ENCODE peak calls at places on chromosomes 3 and 15, in nine cellular contexts. One of them, this sample, is unnamed.

GRCh38 chr3:198113219-198114053 is 153.4 kb downstream of the LMLN start:
- DNase-seq in WTC11: peak
- DNase-seq in transverse colon: no peak
- DNase-seq in GM13977: peak
- DNase-seq in AG09319: no peak
- DNase-seq in neural crest cell: peak
- DNase-seq in left ventricle myocardium inferior: no peak
- DNase-seq in IMR-90: no peak
- DNase-seq in sigmoid colon: no peak
- DNase-seq in this sample: no peak

GRCh38 chr3:50238549-50239026 is 2.6 kb downstream of the GNAI2 start:
- DNase-seq in GM13977: no peak
- DNase-seq in transverse colon: peak
- DNase-seq in WTC11: no peak
- DNase-seq in IMR-90: no peak
- DNase-seq in AG09319: no peak
- DNase-seq in left ventricle myocardium inferior: peak
- DNase-seq in neural crest cell: no peak
- DNase-seq in sigmoid colon: peak
- DNase-seq in this sample: peak

GRCh38 chr3:170520996-170521395 is 64.9 kb downstream of the SLC7A14 start:
- DNase-seq in IMR-90: peak
- DNase-seq in WTC11: no peak
- DNase-seq in AG09319: no peak
- DNase-seq in GM13977: no peak
- DNase-seq in transverse colon: no peak
- DNase-seq in sigmoid colon: no peak
- DNase-seq in left ventricle myocardium inferior: no peak
- DNase-seq in neural crest cell: no peak
- DNase-seq in this sample: no peak

GRCh38 chr3:137201066-137201465 is 243.3 kb downstream of the IL20RB start:
- DNase-seq in WTC11: no peak
- DNase-seq in AG09319: no peak
- DNase-seq in left ventricle myocardium inferior: no peak
- DNase-seq in sigmoid colon: no peak
- DNase-seq in transverse colon: no peak
- DNase-seq in neural crest cell: no peak
- DNase-seq in GM13977: no peak
- DNase-seq in IMR-90: no peak
- DNase-seq in this sample: no peak

GRCh38 chr3:122794779-122795673 is at the start of gene SLC49A4:
- DNase-seq in left ventricle myocardium inferior: peak
- DNase-seq in sigmoid colon: peak
- DNase-seq in transverse colon: peak
- DNase-seq in AG09319: no peak
- DNase-seq in GM13977: peak
- DNase-seq in neural crest cell: peak
- DNase-seq in WTC11: peak
- DNase-seq in IMR-90: peak
- DNase-seq in this sample: peak

GRCh38 chr15:97482521-97482920 is 478.0 kb upstream of the ARRDC4 start:
- DNase-seq in transverse colon: no peak
- DNase-seq in IMR-90: no peak
- DNase-seq in AG09319: no peak
- DNase-seq in neural crest cell: no peak
- DNase-seq in GM13977: no peak
- DNase-seq in left ventricle myocardium inferior: no peak
- DNase-seq in sigmoid colon: no peak
- DNase-seq in WTC11: peak
- DNase-seq in this sample: no peak

GRCh38 chr3:44323341-44323955 is 15.1 kb upstream of the TCAIM start:
- DNase-seq in IMR-90: peak
- DNase-seq in neural crest cell: peak
- DNase-seq in AG09319: peak
- DNase-seq in transverse colon: peak
- DNase-seq in GM13977: peak
- DNase-seq in WTC11: peak
- DNase-seq in sigmoid colon: peak
- DNase-seq in left ventricle myocardium inferior: peak
- DNase-seq in this sample: peak

GRCh38 chr15:96362001-96362758 is 31.7 kb downstream of the NR2F2 start:
- DNase-seq in transverse colon: no peak
- DNase-seq in IMR-90: no peak
- DNase-seq in AG09319: no peak
- DNase-seq in left ventricle myocardium inferior: no peak
- DNase-seq in neural crest cell: no peak
- DNase-seq in GM13977: peak
- DNase-seq in WTC11: no peak
- DNase-seq in sigmoid colon: no peak
- DNase-seq in this sample: no peak

GRCh38 chr3:160448845-160449659 is 534 bp downstream of the TRIM59 start:
- DNase-seq in left ventricle myocardium inferior: no peak
- DNase-seq in transverse colon: no peak
- DNase-seq in WTC11: no peak
- DNase-seq in sigmoid colon: peak
- DNase-seq in AG09319: peak
- DNase-seq in GM13977: peak
- DNase-seq in neural crest cell: no peak
- DNase-seq in IMR-90: peak
- DNase-seq in this sample: no peak

GRCh38 chr15:38010390-38010789 is 76.0 kb downstream of the TMCO5A start:
- DNase-seq in IMR-90: no peak
- DNase-seq in GM13977: no peak
- DNase-seq in AG09319: peak
- DNase-seq in neural crest cell: no peak
- DNase-seq in transverse colon: no peak
- DNase-seq in left ventricle myocardium inferior: no peak
- DNase-seq in sigmoid colon: no peak
- DNase-seq in WTC11: no peak
- DNase-seq in this sample: no peak

GRCh38 chr15:94263341-94264273 is 32.2 kb downstream of the MCTP2 start:
- DNase-seq in transverse colon: no peak
- DNase-seq in WTC11: no peak
- DNase-seq in left ventricle myocardium inferior: no peak
- DNase-seq in GM13977: no peak
- DNase-seq in AG09319: peak
- DNase-seq in IMR-90: peak
- DNase-seq in neural crest cell: no peak
- DNase-seq in sigmoid colon: no peak
- DNase-seq in this sample: no peak

GRCh38 chr3:155548194-155548593 is 196.7 kb downstream of the PLCH1 start:
- DNase-seq in IMR-90: no peak
- DNase-seq in left ventricle myocardium inferior: no peak
- DNase-seq in AG09319: peak
- DNase-seq in sigmoid colon: no peak
- DNase-seq in transverse colon: no peak
- DNase-seq in WTC11: no peak
- DNase-seq in GM13977: no peak
- DNase-seq in neural crest cell: no peak
- DNase-seq in this sample: no peak

GRCh38 chr3:123150449-123150954 is 51.2 kb upstream of the SEC22A start:
- DNase-seq in GM13977: no peak
- DNase-seq in sigmoid colon: no peak
- DNase-seq in AG09319: no peak
- DNase-seq in IMR-90: no peak
- DNase-seq in transverse colon: no peak
- DNase-seq in WTC11: no peak
- DNase-seq in neural crest cell: no peak
- DNase-seq in left ventricle myocardium inferior: no peak
- DNase-seq in this sample: no peak

GRCh38 chr3:32963871-32964270 is 12.4 kb downstream of the CCR4 start:
- DNase-seq in AG09319: no peak
- DNase-seq in sigmoid colon: no peak
- DNase-seq in GM13977: no peak
- DNase-seq in WTC11: no peak
- DNase-seq in left ventricle myocardium inferior: no peak
- DNase-seq in neural crest cell: no peak
- DNase-seq in IMR-90: no peak
- DNase-seq in transverse colon: no peak
- DNase-seq in this sample: no peak

GRCh38 chr15:78372880-78373279 is 32.7 kb downstream of the CRABP1 start:
- DNase-seq in IMR-90: no peak
- DNase-seq in AG09319: no peak
- DNase-seq in transverse colon: peak
- DNase-seq in GM13977: no peak
- DNase-seq in WTC11: no peak
- DNase-seq in sigmoid colon: no peak
- DNase-seq in left ventricle myocardium inferior: no peak
- DNase-seq in neural crest cell: no peak
- DNase-seq in this sample: no peak

GRCh38 chr3:148162132-148162531 is 535.6 kb upstream of the AGTR1 start:
- DNase-seq in WTC11: no peak
- DNase-seq in GM13977: no peak
- DNase-seq in neural crest cell: no peak
- DNase-seq in left ventricle myocardium inferior: no peak
- DNase-seq in sigmoid colon: no peak
- DNase-seq in transverse colon: no peak
- DNase-seq in IMR-90: no peak
- DNase-seq in AG09319: no peak
- DNase-seq in this sample: no peak

GRCh38 chr15:40190591-40190990 is 29.7 kb downstream of the BUB1B start:
- DNase-seq in WTC11: no peak
- DNase-seq in sigmoid colon: no peak
- DNase-seq in left ventricle myocardium inferior: no peak
- DNase-seq in IMR-90: peak
- DNase-seq in transverse colon: no peak
- DNase-seq in GM13977: no peak
- DNase-seq in neural crest cell: no peak
- DNase-seq in AG09319: no peak
- DNase-seq in this sample: no peak

GRCh38 chr3:107172411-107172810 is 204.8 kb upstream of the CCDC54 start:
- DNase-seq in left ventricle myocardium inferior: no peak
- DNase-seq in IMR-90: no peak
- DNase-seq in sigmoid colon: no peak
- DNase-seq in neural crest cell: no peak
- DNase-seq in AG09319: no peak
- DNase-seq in transverse colon: no peak
- DNase-seq in WTC11: no peak
- DNase-seq in GM13977: no peak
- DNase-seq in this sample: no peak

GRCh38 chr15:64865998-64866520 is 24.3 kb downstream of the PLEKHO2 start:
- DNase-seq in WTC11: peak
- DNase-seq in transverse colon: peak
- DNase-seq in neural crest cell: no peak
- DNase-seq in AG09319: peak
- DNase-seq in left ventricle myocardium inferior: no peak
- DNase-seq in IMR-90: peak
- DNase-seq in GM13977: no peak
- DNase-seq in sigmoid colon: no peak
- DNase-seq in this sample: no peak

GRCh38 chr15:66943456-66944095 is 121.8 kb upstream of the SMAD3 start:
- DNase-seq in IMR-90: no peak
- DNase-seq in transverse colon: peak
- DNase-seq in sigmoid colon: peak
- DNase-seq in WTC11: no peak
- DNase-seq in left ventricle myocardium inferior: no peak
- DNase-seq in GM13977: no peak
- DNase-seq in AG09319: no peak
- DNase-seq in neural crest cell: no peak
- DNase-seq in this sample: no peak
- TF ChIP-seq CTCF in IMR-90: no peak
- TF ChIP-seq CTCF in transverse colon: no peak
- TF ChIP-seq CTCF in sigmoid colon: no peak
- TF ChIP-seq CTCF in WTC11: no peak
- TF ChIP-seq CTCF in left ventricle myocardium inferior: no peak
- TF ChIP-seq CTCF in GM13977: peak
- TF ChIP-seq CTCF in AG09319: no peak
- TF ChIP-seq CTCF in neural crest cell: no peak
- TF ChIP-seq CTCF in this sample: no peak

GRCh38 chr3:171981271-171981605 is 58.1 kb upstream of the FNDC3B start:
- DNase-seq in IMR-90: no peak
- DNase-seq in AG09319: no peak
- DNase-seq in WTC11: no peak
- DNase-seq in GM13977: no peak
- DNase-seq in sigmoid colon: no peak
- DNase-seq in transverse colon: no peak
- DNase-seq in neural crest cell: no peak
- DNase-seq in left ventricle myocardium inferior: no peak
- DNase-seq in this sample: no peak
- TF ChIP-seq CTCF in IMR-90: no peak
- TF ChIP-seq CTCF in AG09319: no peak
- TF ChIP-seq CTCF in WTC11: no peak
- TF ChIP-seq CTCF in GM13977: no peak
- TF ChIP-seq CTCF in sigmoid colon: no peak
- TF ChIP-seq CTCF in transverse colon: no peak
- TF ChIP-seq CTCF in neural crest cell: no peak
- TF ChIP-seq CTCF in left ventricle myocardium inferior: no peak
- TF ChIP-seq CTCF in this sample: no peak

GRCh38 chr3:65689436-65689835 is 349.3 kb downstream of the MAGI1 start:
- DNase-seq in left ventricle myocardium inferior: no peak
- DNase-seq in WTC11: no peak
- DNase-seq in sigmoid colon: no peak
- DNase-seq in neural crest cell: no peak
- DNase-seq in transverse colon: no peak
- DNase-seq in GM13977: no peak
- DNase-seq in IMR-90: no peak
- DNase-seq in AG09319: no peak
- DNase-seq in this sample: no peak
- TF ChIP-seq CTCF in left ventricle myocardium inferior: no peak
- TF ChIP-seq CTCF in WTC11: no peak
- TF ChIP-seq CTCF in sigmoid colon: no peak
- TF ChIP-seq CTCF in neural crest cell: peak
- TF ChIP-seq CTCF in transverse colon: no peak
- TF ChIP-seq CTCF in GM13977: no peak
- TF ChIP-seq CTCF in IMR-90: no peak
- TF ChIP-seq CTCF in AG09319: no peak
- TF ChIP-seq CTCF in this sample: no peak

GRCh38 chr3:128066111-128066510 is 13.9 kb downstream of the SEC61A1 start:
- DNase-seq in left ventricle myocardium inferior: no peak
- DNase-seq in GM13977: no peak
- DNase-seq in AG09319: no peak
- DNase-seq in neural crest cell: no peak
- DNase-seq in sigmoid colon: no peak
- DNase-seq in IMR-90: no peak
- DNase-seq in transverse colon: no peak
- DNase-seq in WTC11: no peak
- DNase-seq in this sample: no peak

GRCh38 chr3:128070898-128071591 is 18.8 kb downstream of the SEC61A1 start:
- DNase-seq in GM13977: no peak
- DNase-seq in WTC11: no peak
- DNase-seq in transverse colon: no peak
- DNase-seq in sigmoid colon: no peak
- DNase-seq in AG09319: no peak
- DNase-seq in IMR-90: no peak
- DNase-seq in left ventricle myocardium inferior: no peak
- DNase-seq in neural crest cell: no peak
- DNase-seq in this sample: no peak

GRCh38 chr3:128067481-128067880 is 15.2 kb downstream of the SEC61A1 start:
- DNase-seq in transverse colon: no peak
- DNase-seq in AG09319: no peak
- DNase-seq in IMR-90: no peak
- DNase-seq in neural crest cell: no peak
- DNase-seq in sigmoid colon: no peak
- DNase-seq in left ventricle myocardium inferior: no peak
- DNase-seq in WTC11: no peak
- DNase-seq in GM13977: no peak
- DNase-seq in this sample: no peak

GRCh38 chr3:128069271-128069670 is 17.0 kb downstream of the SEC61A1 start:
- DNase-seq in transverse colon: no peak
- DNase-seq in AG09319: no peak
- DNase-seq in sigmoid colon: no peak
- DNase-seq in GM13977: no peak
- DNase-seq in IMR-90: no peak
- DNase-seq in neural crest cell: no peak
- DNase-seq in left ventricle myocardium inferior: no peak
- DNase-seq in WTC11: no peak
- DNase-seq in this sample: no peak

GRCh38 chr3:128068156-128068620 is 16.0 kb downstream of the SEC61A1 start:
- DNase-seq in sigmoid colon: no peak
- DNase-seq in WTC11: peak
- DNase-seq in left ventricle myocardium inferior: no peak
- DNase-seq in IMR-90: peak
- DNase-seq in AG09319: no peak
- DNase-seq in neural crest cell: peak
- DNase-seq in GM13977: peak
- DNase-seq in transverse colon: no peak
- DNase-seq in this sample: no peak
- TF ChIP-seq CTCF in sigmoid colon: peak
- TF ChIP-seq CTCF in WTC11: peak
- TF ChIP-seq CTCF in left ventricle myocardium inferior: peak
- TF ChIP-seq CTCF in IMR-90: peak
- TF ChIP-seq CTCF in AG09319: peak
- TF ChIP-seq CTCF in neural crest cell: peak
- TF ChIP-seq CTCF in GM13977: peak
- TF ChIP-seq CTCF in transverse colon: peak
- TF ChIP-seq CTCF in this sample: peak